ENCODE peak calls at places on chromosome 2, in six cellular contexts. B is Panc1; K is astrocyte of the spinal cord; T is stimulated activated CD8-positive, alpha-beta memory T cell treated with anti-CD3 and anti-CD28 coated beads, Interleukin-4, amount 100 ng/mL, for 4 hours; A is activated CD4-positive, CD25-positive, alpha-beta regulatory T cell treated with anti-CD3 and anti-CD28 coated beads, Interleukin-2, amount 50 U/mL, for 72 hours; Q is neural crest cell. M is an unnamed sample.

GRCh38 chr2:348517-348916 is 60.6 kb upstream of the ALKAL2 start:
- DNase-seq in B (no peak), K (peak), T (no peak), A (no peak), Q (no peak), M (no peak)

GRCh38 chr2:84649487-84650142 is 133.3 kb downstream of the DNAH6 start:
- DNase-seq in B (no peak), K (no peak), T (no peak), A (no peak), Q (no peak), M (no peak)

GRCh38 chr2:110103060-110103961 is 12.3 kb downstream of the MALL start:
- DNase-seq in B (no peak), K (no peak), T (no peak), A (no peak), Q (no peak), M (no peak)

GRCh38 chr2:74806355-74806839 is 27.5 kb upstream of the HK2 start:
- DNase-seq in B (no peak), K (no peak), T (no peak), A (no peak), Q (no peak), M (no peak)

GRCh38 chr2:233814436-233814835 is 36.3 kb downstream of the MROH2A start:
- DNase-seq in B (no peak), K (no peak), T (no peak), A (peak), Q (no peak), M (no peak)

GRCh38 chr2:218698885-218699284 is 11.8 kb upstream of the TTLL4 start:
- DNase-seq in B (no peak), K (no peak), T (no peak), A (no peak), Q (no peak), M (no peak)

GRCh38 chr2:126792186-126792585 is 106.5 kb upstream of the TEX51 start:
- DNase-seq in B (no peak), K (no peak), T (no peak), A (peak), Q (no peak), M (no peak)

GRCh38 chr2:237672731-237673129 is 45.3 kb downstream of the LRRFIP1 start:
- DNase-seq in B (no peak), K (no peak), T (no peak), A (no peak), Q (no peak), M (no peak)

GRCh38 chr2:236264256-236264655 is at the start of gene ASB18:
- DNase-seq in B (no peak), K (no peak), T (no peak), A (no peak), Q (no peak), M (no peak)

GRCh38 chr2:187500585-187501359 is 52.7 kb upstream of the CALCRL start:
- DNase-seq in B (peak), K (peak), T (no peak), A (no peak), Q (no peak), M (peak)

GRCh38 chr2:177207101-177207500 is 5.5 kb upstream of the HNRNPA3 start:
- DNase-seq in B (no peak), K (no peak), T (no peak), A (no peak), Q (no peak), M (no peak)

GRCh38 chr2:190860985-190861721 is 19.5 kb upstream of the GLS start:
- DNase-seq in B (no peak), K (peak), T (no peak), A (no peak), Q (no peak), M (no peak)

GRCh38 chr2:219204425-219205164 is 2.0 kb upstream of the ZFAND2B start:
- DNase-seq in B (no peak), K (no peak), T (no peak), A (no peak), Q (no peak), M (no peak)

GRCh38 chr2:3460831-3461544 is 58.3 kb downstream of the ADI1 start:
- DNase-seq in B (no peak), K (no peak), T (no peak), A (no peak), Q (no peak), M (no peak)

GRCh38 chr2:17643031-17643615 is 102.6 kb downstream of the VSNL1 start:
- DNase-seq in B (peak), K (peak), T (no peak), A (no peak), Q (no peak), M (peak)

M was measured in HCT116.